ENCODE peak calls at places on chromosome 1, in four cellular contexts. A is left ventricle myocardium inferior, E is upper lobe of right lung, V is glutamatergic neuron. B is an unnamed sample.

GRCh38 chr1:174999926-175000696 is at the start of gene CACYBP:
- DNase-seq in A (no peak), E (no peak), V (peak), B (no peak)

GRCh38 chr1:84687703-84688460 is 2.4 kb downstream of the SSX2IP start:
- DNase-seq in E (no peak), V (no peak), A (no peak), B (no peak)

GRCh38 chr1:62423580-62424242 is 13.1 kb upstream of the USP1 start:
- DNase-seq in V (no peak), A (no peak), E (no peak), B (no peak)

GRCh38 chr1:182635871-182636270 is 31.7 kb upstream of the RGS16 start:
- DNase-seq in E (no peak), A (no peak), V (no peak), B (no peak)

GRCh38 chr1:201020647-201021332 is 2.7 kb downstream of the KIF21B start:
- DNase-seq in A (no peak), E (no peak), V (peak), B (no peak)

GRCh38 chr1:17276568-17276967 is 27.7 kb downstream of the PADI3 start:
- DNase-seq in A (no peak), V (no peak), E (peak), B (no peak)

GRCh38 chr1:10401281-10401680 is 2.4 kb downstream of the PGD start:
- DNase-seq in E (no peak), V (no peak), A (no peak), B (no peak)

GRCh38 chr1:157170677-157171515 is 32.7 kb upstream of the ETV3 start:
- DNase-seq in V (peak), E (peak), A (no peak), B (no peak)

GRCh38 chr1:1616045-1616821 is 933 bp downstream of the MIB2 start:
- DNase-seq in A (no peak), V (peak), E (peak), B (peak)

GRCh38 chr1:238399558-238399957 is 508.8 kb upstream of the ZP4 start:
- DNase-seq in V (no peak), E (no peak), A (no peak), B (no peak)

GRCh38 chr1:6378096-6378746 is 15.3 kb downstream of the ACOT7 start:
- DNase-seq in A (no peak), E (no peak), V (peak), B (no peak)
- TF ChIP-seq CTCF in A (no peak), E (no peak), V (no peak), B (no peak)

GRCh38 chr1:75115654-75116053 is 18.5 kb upstream of the LHX8 start:
- DNase-seq in A (no peak), E (no peak), V (no peak), B (no peak)
- TF ChIP-seq CTCF in A (no peak), E (no peak), V (no peak), B (no peak)

GRCh38 chr1:178238722-178239510 is 145.0 kb downstream of the RASAL2 start:
- DNase-seq in E (no peak), V (no peak), A (no peak), B (no peak)

GRCh38 chr1:178243890-178244289 is 150.0 kb downstream of the RASAL2 start:
- DNase-seq in E (no peak), V (no peak), A (no peak), B (no peak)

GRCh38 chr1:178241057-178241456 is 147.2 kb downstream of the RASAL2 start:
- DNase-seq in V (no peak), A (no peak), E (no peak), B (no peak)

GRCh38 chr1:178241837-178242236 is 147.9 kb downstream of the RASAL2 start:
- DNase-seq in E (no peak), A (no peak), V (no peak), B (no peak)

GRCh38 chr1:178243119-178243518 is 149.2 kb downstream of the RASAL2 start:
- DNase-seq in V (no peak), E (no peak), A (no peak), B (no peak)
- TF ChIP-seq CTCF in V (no peak), E (no peak), A (no peak), B (no peak)

GRCh38 chr1:22709891-22710687 is 550 bp upstream of the EPHB2 start:
- DNase-seq in A (peak), E (peak), V (peak), B (no peak)

GRCh38 chr1:22711071-22711470 is 432 bp downstream of the EPHB2 start:
- DNase-seq in A (no peak), V (no peak), E (no peak), B (no peak)

GRCh38 chr1:22710688-22711024 is at the start of gene EPHB2:
- DNase-seq in V (peak), A (peak), E (peak), B (no peak)

GRCh38 chr1:22708777-22709176 is 1.9 kb upstream of the EPHB2 start:
- DNase-seq in E (no peak), V (no peak), A (no peak), B (no peak)

GRCh38 chr1:22709227-22709626 is 1.4 kb upstream of the EPHB2 start:
- DNase-seq in E (no peak), V (peak), A (no peak), B (no peak)
- TF ChIP-seq CTCF in E (peak), V (peak), A (no peak), B (no peak)

GRCh38 chr1:110829955-110830553 is 42.9 kb upstream of the CD53 start:
- DNase-seq in E (no peak), A (no peak), V (no peak), B (peak)
- TF ChIP-seq CTCF in E (peak), A (peak), V (peak), B (peak)

DNA sequence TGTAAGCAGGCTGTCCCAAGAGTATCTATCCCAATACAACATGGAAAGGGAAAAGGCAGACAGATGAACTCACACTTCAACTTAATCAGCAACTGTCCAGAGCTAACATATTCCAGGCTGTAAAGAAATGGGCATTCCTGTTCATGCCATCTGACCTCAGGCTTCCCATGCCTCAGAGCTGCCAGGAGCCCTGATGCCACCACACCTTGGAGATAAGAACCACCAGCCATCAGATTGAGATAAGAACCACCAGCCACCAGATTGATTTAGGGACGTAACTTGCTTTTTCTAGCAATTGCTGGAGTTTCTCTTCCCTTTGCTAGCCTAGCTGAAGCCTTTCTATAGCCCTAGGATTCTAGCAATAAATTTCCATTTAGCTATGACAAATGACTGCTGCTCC is 88.1 kb upstream of the CTTNBP2NL start:
- DNase-seq in E (no peak), V (no peak), A (no peak), B (no peak)
- TF ChIP-seq CTCF in E (no peak), V (no peak), A (no peak), B (no peak)

GRCh38 chr1:247043406-247043805 is 35.2 kb downstream of the ZNF670 start:
- DNase-seq in E (no peak), A (no peak), V (no peak), B (no peak)
- TF ChIP-seq CTCF in E (peak), A (peak), V (no peak), B (no peak)

B was measured in GM13976.